ENCODE peak calls at places on chromosomes 13 and 19, in six cellular contexts. O is HCT116, H is H1, D is K562, Q is GM12878, E is NT2/D1. L is an unnamed sample.

GRCh38 chr19:55528030-55528801 is 8.7 kb downstream of the SBK2 start:
- DNase-seq in O (no peak), H (no peak), D (no peak), Q (no peak), E (no peak), L (peak)

GRCh38 chr19:3494559-3494958 is 5.9 kb downstream of the DOHH start:
- DNase-seq in O (no peak), H (no peak), D (no peak), Q (no peak), E (no peak), L (no peak)

GRCh38 chr13:23427342-23428182 is 5.9 kb downstream of the SACS start:
- DNase-seq in O (no peak), H (peak), D (no peak), Q (no peak), E (no peak), L (peak)

GRCh38 chr19:14369399-14370168 is 11.7 kb upstream of the ADGRE5 start:
- DNase-seq in O (no peak), H (no peak), D (no peak), Q (no peak), E (no peak), L (no peak)

GRCh38 chr19:3655402-3656072 is 28.9 kb upstream of the CACTIN start:
- DNase-seq in O (no peak), H (no peak), D (peak), Q (no peak), E (no peak), L (no peak)

GRCh38 chr13:88339271-88339741 is 668.1 kb downstream of the SLITRK5 start:
- DNase-seq in O (no peak), H (no peak), D (no peak), Q (no peak), E (no peak), L (no peak)

GRCh38 chr19:3471954-3472655 is 8.2 kb downstream of the SMIM24 start:
- DNase-seq in O (no peak), H (peak), D (peak), Q (no peak), E (no peak), L (no peak)

GRCh38 chr19:33193864-33194362 is at the start of gene LRP3:
- DNase-seq in O (no peak), H (no peak), D (peak), Q (no peak), E (no peak), L (no peak)

GRCh38 chr19:1967087-1967608 is 26.2 kb downstream of the CSNK1G2 start:
- DNase-seq in O (no peak), H (no peak), D (no peak), Q (no peak), E (no peak), L (no peak)

GRCh38 chr13:99086869-99087129 is 108.9 kb upstream of the DOCK9 start:
- DNase-seq in O (no peak), H (no peak), D (no peak), Q (no peak), E (no peak), L (no peak)

GRCh38 chr13:76331948-76332712 is 554.1 kb downstream of the KCTD12 start:
- DNase-seq in O (no peak), H (no peak), D (no peak), Q (no peak), E (no peak), L (no peak)

GRCh38 chr19:48741222-48741999 is 1.0 kb upstream of the RASIP1 start:
- DNase-seq in O (no peak), H (peak), D (peak), Q (no peak), E (no peak), L (no peak)

GRCh38 chr13:30376426-30377311 is 45.6 kb upstream of the UBE2L5 start:
- DNase-seq in O (no peak), H (no peak), D (no peak), Q (peak), E (no peak), L (no peak)

GRCh38 chr13:26457212-26457611 is 100.3 kb upstream of the WASF3 start:
- DNase-seq in O (no peak), H (no peak), D (no peak), Q (no peak), E (no peak), L (no peak)

GRCh38 chr13:23797276-23797903 is 91.8 kb downstream of the MIPEP start:
- DNase-seq in O (no peak), H (no peak), D (no peak), Q (no peak), E (no peak), L (no peak)

GRCh38 chr19:5978606-5979552 is 939 bp upstream of the RANBP3 start:
- DNase-seq in O (no peak), H (no peak), D (peak), Q (no peak), E (no peak), L (no peak)

GRCh38 chr19:8184274-8184673 is 24.9 kb upstream of the CERS4 start:
- DNase-seq in O (no peak), H (no peak), D (no peak), Q (no peak), E (no peak), L (no peak)

GRCh38 chr13:75052616-75053015 is 429.4 kb downstream of the TBC1D4 start:
- DNase-seq in O (no peak), H (no peak), D (no peak), Q (no peak), E (no peak), L (no peak)

GRCh38 chr13:107373551-107373950 is 805.6 kb upstream of the ARGLU1 start:
- DNase-seq in O (no peak), H (no peak), D (no peak), Q (no peak), E (peak), L (no peak)

GRCh38 chr19:38952395-38953165 is 21.8 kb downstream of the MRPS12 start:
- DNase-seq in O (no peak), H (peak), D (no peak), Q (no peak), E (no peak), L (peak)

GRCh38 chr19:7986321-7987083 is 18.9 kb downstream of the ELAVL1 start:
- DNase-seq in O (no peak), H (no peak), D (no peak), Q (no peak), E (no peak), L (no peak)

GRCh38 chr13:66780814-66781213 is 449.3 kb downstream of the PCDH9 start:
- DNase-seq in O (no peak), H (no peak), D (no peak), Q (no peak), E (no peak), L (no peak)
- TF ChIP-seq ZNF274 in O (no peak), H (no peak), D (no peak), Q (no peak), E (no peak), L (no peak)

GRCh38 chr13:41056194-41056593 is 5.1 kb upstream of the WBP4 start:
- DNase-seq in O (no peak), H (no peak), D (no peak), Q (no peak), E (no peak), L (no peak)

GRCh38 chr13:41054919-41055619 is 6.2 kb upstream of the WBP4 start:
- DNase-seq in O (no peak), H (no peak), D (no peak), Q (no peak), E (no peak), L (peak)

GRCh38 chr13:41052441-41052840 is 8.9 kb upstream of the WBP4 start:
- DNase-seq in O (no peak), H (no peak), D (no peak), Q (no peak), E (no peak), L (no peak)

GRCh38 chr13:41053384-41053826 is 7.9 kb upstream of the WBP4 start:
- DNase-seq in O (no peak), H (no peak), D (no peak), Q (peak), E (no peak), L (no peak)

DNA sequence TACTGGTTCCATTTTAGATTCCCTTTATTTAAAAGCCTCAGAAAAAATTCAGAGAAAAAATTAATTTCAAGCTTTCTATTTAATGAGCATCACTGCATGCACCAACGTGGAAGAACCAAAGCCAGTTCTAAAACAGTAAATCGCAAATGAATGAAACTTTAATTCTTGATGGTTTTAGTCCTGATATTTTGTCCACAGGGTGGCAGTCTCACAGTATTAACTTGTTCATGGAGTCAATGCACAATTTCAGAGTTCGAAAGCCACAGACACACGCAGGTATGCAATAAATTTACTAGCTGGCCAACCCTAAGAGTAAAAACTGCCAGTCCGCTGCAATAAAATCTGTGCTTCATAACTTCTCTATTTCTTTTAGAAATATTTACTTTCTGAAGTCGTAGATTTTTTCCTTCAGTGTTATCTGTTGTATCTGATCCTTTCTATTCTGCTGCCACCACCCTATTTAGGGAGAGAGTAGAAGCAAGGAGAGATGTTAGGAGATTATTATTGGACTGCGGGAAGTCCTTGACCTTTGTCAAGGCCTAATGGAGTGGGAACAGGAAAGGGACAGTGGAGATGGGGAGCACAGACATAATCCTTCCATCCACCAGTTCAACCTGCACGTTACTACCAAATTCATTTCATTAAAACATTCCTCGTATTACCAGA is 7.0 kb upstream of the WBP4 start:
- DNase-seq in O (no peak), H (no peak), D (no peak), Q (peak), E (no peak), L (peak)
- TF ChIP-seq ZNF274 in O (no peak), H (no peak), D (no peak), Q (no peak), E (no peak), L (no peak)

GRCh38 chr13:38044067-38044466 is 174.5 kb upstream of the TRPC4 start:
- DNase-seq in O (no peak), H (no peak), D (no peak), Q (no peak), E (no peak), L (no peak)

GRCh38 chr13:38042771-38043170 is 173.2 kb upstream of the TRPC4 start:
- DNase-seq in O (no peak), H (no peak), D (no peak), Q (no peak), E (no peak), L (no peak)

GRCh38 chr13:38046049-38046376 is 176.4 kb upstream of the TRPC4 start:
- DNase-seq in O (no peak), H (no peak), D (no peak), Q (no peak), E (no peak), L (no peak)

GRCh38 chr13:38045278-38046048 is 175.9 kb upstream of the TRPC4 start:
- DNase-seq in O (no peak), H (no peak), D (peak), Q (no peak), E (peak), L (peak)
- TF ChIP-seq ZNF274 in O (no peak), H (no peak), D (no peak), Q (no peak), E (no peak), L (no peak)

GRCh38 chr13:51717786-51718398 is 86.1 kb downstream of the DHRS12 start:
- DNase-seq in O (no peak), H (no peak), D (no peak), Q (no peak), E (no peak), L (no peak)

GRCh38 chr13:51714663-51715168 is 89.2 kb downstream of the DHRS12 start:
- DNase-seq in O (no peak), H (no peak), D (no peak), Q (peak), E (no peak), L (no peak)

GRCh38 chr13:51715613-51716012 is 88.3 kb downstream of the DHRS12 start:
- DNase-seq in O (no peak), H (no peak), D (no peak), Q (no peak), E (no peak), L (no peak)

DNA sequence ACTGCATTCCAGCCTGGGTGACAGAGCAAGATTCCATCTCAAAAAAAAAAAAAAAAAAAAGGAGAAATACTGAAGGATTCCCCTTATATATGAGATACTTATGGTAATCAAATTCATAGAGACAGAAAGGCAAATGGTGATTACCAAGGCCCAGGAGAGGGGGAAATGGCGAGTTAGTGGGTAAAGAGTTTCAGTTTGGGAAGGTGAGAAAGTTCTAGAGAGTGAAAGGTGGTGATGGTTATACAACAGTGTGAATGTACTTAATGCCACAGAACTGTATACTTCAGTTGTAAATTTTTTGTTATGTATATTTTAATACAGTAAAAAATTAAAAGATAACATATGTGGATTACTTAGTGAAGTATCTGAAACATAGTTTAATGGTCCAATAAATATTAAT is 90.2 kb downstream of the DHRS12 start:
- DNase-seq in O (no peak), H (no peak), D (no peak), Q (no peak), E (no peak), L (no peak)
- TF ChIP-seq ZNF274 in O (no peak), H (no peak), D (no peak), Q (no peak), E (no peak), L (no peak)

GRCh38 chr13:110067355-110068175 is 239.4 kb downstream of the COL4A1 start:
- DNase-seq in O (no peak), H (no peak), D (no peak), Q (no peak), E (no peak), L (no peak)
- TF ChIP-seq ZNF274 in O (no peak), H (no peak), D (no peak), Q (no peak), E (no peak), L (no peak)

GRCh38 chr19:28500982-28501633 is 711.8 kb downstream of the UQCRFS1 start:
- DNase-seq in O (no peak), H (no peak), D (no peak), Q (no peak), E (no peak), L (no peak)

GRCh38 chr19:28504139-28504538 is 708.8 kb downstream of the UQCRFS1 start:
- DNase-seq in O (no peak), H (no peak), D (no peak), Q (no peak), E (no peak), L (no peak)

GRCh38 chr19:28501979-28502378 is 711.0 kb downstream of the UQCRFS1 start:
- DNase-seq in O (no peak), H (no peak), D (no peak), Q (no peak), E (no peak), L (no peak)

GRCh38 chr19:28504727-28505126 is 708.2 kb downstream of the UQCRFS1 start:
- DNase-seq in O (no peak), H (no peak), D (peak), Q (no peak), E (no peak), L (no peak)

DNA sequence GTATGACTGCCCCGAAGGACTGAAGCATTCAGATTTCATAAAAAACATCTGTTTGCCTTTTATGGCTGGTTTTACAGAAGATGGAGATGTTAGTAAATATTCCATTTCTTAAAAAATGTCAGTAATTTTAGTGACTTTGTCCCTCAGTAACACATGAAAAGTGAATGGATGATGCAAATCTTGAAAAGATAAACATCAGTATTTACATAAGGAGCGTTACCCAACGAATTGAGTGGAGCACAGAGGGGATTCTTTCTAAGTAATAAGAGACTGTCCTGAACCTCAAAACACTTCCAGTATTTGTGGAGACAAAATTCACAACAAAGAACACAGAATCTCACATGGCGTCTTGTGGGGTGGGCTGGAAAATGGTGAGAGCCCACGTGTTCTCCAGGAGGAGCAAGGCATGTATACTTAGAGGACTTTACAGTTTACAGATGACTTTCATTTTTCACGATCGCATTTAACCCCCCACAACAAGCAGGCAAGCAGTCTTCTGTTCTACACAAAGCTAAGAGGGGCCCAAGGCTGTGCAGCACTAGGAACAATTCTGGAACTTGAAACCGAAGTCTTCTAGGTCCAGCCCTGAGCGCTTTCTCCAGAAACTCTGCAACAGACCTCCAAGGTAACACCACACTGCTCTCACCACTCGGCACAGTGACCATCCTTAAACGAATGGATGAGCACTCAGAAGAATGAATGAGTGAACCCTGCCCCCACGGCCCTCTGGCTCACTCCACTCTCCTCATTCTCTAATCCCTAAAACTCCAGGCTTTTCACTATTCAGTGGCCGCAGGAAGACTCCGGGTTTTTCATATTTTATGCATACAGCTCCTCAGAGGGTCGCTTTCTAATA is 709.8 kb downstream of the UQCRFS1 start:
- DNase-seq in O (no peak), H (no peak), D (no peak), Q (no peak), E (no peak), L (no peak)
- TF ChIP-seq ZNF274 in O (no peak), H (no peak), D (no peak), Q (no peak), E (no peak), L (no peak)

L was measured in HepG2.